ENCODE peak calls at places on chromosomes 6 and 20, in six cellular contexts. One of them, this sample, is unnamed.

GRCh38 chr6:30283761-30284160 is 43.0 kb upstream of the TRIM39 start:
- DNase-seq in H9: no peak
- DNase-seq in HFF-Myc: no peak
- DNase-seq in lower leg skin: no peak
- DNase-seq in IMR-90: no peak
- DNase-seq in astrocyte of the cerebellum: no peak
- DNase-seq in this sample: no peak

GRCh38 chr6:66772785-66773184 is 1065.8 kb upstream of the EYS start:
- DNase-seq in H9: no peak
- DNase-seq in HFF-Myc: no peak
- DNase-seq in lower leg skin: no peak
- DNase-seq in IMR-90: no peak
- DNase-seq in astrocyte of the cerebellum: peak; percentile 37
- DNase-seq in this sample: no peak

GRCh38 chr20:56343861-56344381 is 14.9 kb upstream of the FAM210B start:
- DNase-seq in H9: peak; percentile 86
- DNase-seq in HFF-Myc: no peak
- DNase-seq in lower leg skin: no peak
- DNase-seq in IMR-90: peak; percentile 24
- DNase-seq in astrocyte of the cerebellum: peak; percentile 5
- DNase-seq in this sample: peak; percentile 79

GRCh38 chr6:155216312-155217028 is 47.3 kb upstream of the CLDN20 start:
- DNase-seq in H9: peak; percentile 59
- DNase-seq in HFF-Myc: no peak
- DNase-seq in lower leg skin: no peak
- DNase-seq in IMR-90: no peak
- DNase-seq in astrocyte of the cerebellum: no peak
- DNase-seq in this sample: no peak

GRCh38 chr20:63130654-63131577 is 85.0 kb downstream of the YTHDF1 start:
- DNase-seq in H9: peak; percentile 26
- DNase-seq in HFF-Myc: no peak
- DNase-seq in lower leg skin: no peak
- DNase-seq in IMR-90: no peak
- DNase-seq in astrocyte of the cerebellum: no peak
- DNase-seq in this sample: no peak

GRCh38 chr6:144377586-144377985 is 92.5 kb downstream of the UTRN start:
- DNase-seq in H9: no peak
- DNase-seq in HFF-Myc: peak; percentile 11
- DNase-seq in lower leg skin: no peak
- DNase-seq in IMR-90: peak; percentile 86
- DNase-seq in astrocyte of the cerebellum: no peak
- DNase-seq in this sample: no peak

GRCh38 chr20:51752343-51752951 is 15.7 kb downstream of the ATP9A start:
- DNase-seq in H9: no peak
- DNase-seq in HFF-Myc: peak; percentile 77
- DNase-seq in lower leg skin: no peak
- DNase-seq in IMR-90: peak; percentile 93
- DNase-seq in astrocyte of the cerebellum: peak; percentile 59
- DNase-seq in this sample: no peak

GRCh38 chr6:56156643-56157042 is 90.7 kb downstream of the COL21A1 start:
- DNase-seq in H9: no peak
- DNase-seq in HFF-Myc: no peak
- DNase-seq in lower leg skin: no peak
- DNase-seq in IMR-90: peak; percentile 40
- DNase-seq in astrocyte of the cerebellum: no peak
- DNase-seq in this sample: no peak

GRCh38 chr6:167119680-167120556 is 3.0 kb upstream of the CCR6 start:
- DNase-seq in H9: no peak
- DNase-seq in HFF-Myc: no peak
- DNase-seq in lower leg skin: no peak
- DNase-seq in IMR-90: no peak
- DNase-seq in astrocyte of the cerebellum: no peak
- DNase-seq in this sample: no peak

GRCh38 chr6:109182590-109182989 is 87.3 kb downstream of the CEP57L1 start:
- DNase-seq in H9: no peak
- DNase-seq in HFF-Myc: no peak
- DNase-seq in lower leg skin: no peak
- DNase-seq in IMR-90: no peak
- DNase-seq in astrocyte of the cerebellum: no peak
- DNase-seq in this sample: no peak

GRCh38 chr20:49464556-49464955 is 17.9 kb downstream of the KCNB1 start:
- DNase-seq in H9: no peak
- DNase-seq in HFF-Myc: no peak
- DNase-seq in lower leg skin: no peak
- DNase-seq in IMR-90: no peak
- DNase-seq in astrocyte of the cerebellum: no peak
- DNase-seq in this sample: no peak

DNA sequence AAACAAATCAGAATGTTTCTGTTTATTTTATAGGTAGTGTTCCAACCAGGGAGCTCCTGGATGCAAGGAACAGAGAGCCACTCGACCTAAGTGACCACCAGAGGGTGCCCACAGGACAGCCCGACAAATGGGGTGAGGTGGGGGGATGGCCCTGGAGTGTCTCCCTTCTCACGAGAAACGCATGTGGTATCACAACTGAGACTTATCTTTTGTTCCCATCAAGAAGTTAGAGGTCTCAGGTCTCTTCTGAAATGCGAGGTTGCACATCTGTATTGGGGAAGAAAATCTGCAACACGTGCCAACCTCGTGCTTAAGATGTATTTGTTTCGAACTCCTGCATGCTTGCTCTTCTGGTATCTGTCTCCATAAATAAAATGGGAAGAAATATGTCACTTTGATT is 104.0 kb downstream of the ISM1 start:
- DNase-seq in H9: peak; percentile 82
- DNase-seq in HFF-Myc: no peak
- DNase-seq in lower leg skin: no peak
- DNase-seq in IMR-90: peak; percentile 16
- DNase-seq in astrocyte of the cerebellum: no peak
- DNase-seq in this sample: no peak
- TF ChIP-seq CTCF in H9: peak; percentile 86
- TF ChIP-seq CTCF in HFF-Myc: peak; percentile 73
- TF ChIP-seq CTCF in lower leg skin: no peak
- TF ChIP-seq CTCF in IMR-90: peak; percentile 49
- TF ChIP-seq CTCF in astrocyte of the cerebellum: peak; percentile 58
- TF ChIP-seq CTCF in this sample: peak; percentile 53

GRCh38 chr6:96520851-96521115 is 823 bp upstream of the UFL1 start:
- DNase-seq in H9: no peak
- DNase-seq in HFF-Myc: no peak
- DNase-seq in lower leg skin: no peak
- DNase-seq in IMR-90: no peak
- DNase-seq in astrocyte of the cerebellum: no peak
- DNase-seq in this sample: no peak
- TF ChIP-seq CTCF in H9: no peak
- TF ChIP-seq CTCF in HFF-Myc: no peak
- TF ChIP-seq CTCF in lower leg skin: no peak
- TF ChIP-seq CTCF in IMR-90: no peak
- TF ChIP-seq CTCF in astrocyte of the cerebellum: no peak
- TF ChIP-seq CTCF in this sample: no peak

GRCh38 chr6:34529665-34530327 is 26.3 kb downstream of the SPDEF start:
- DNase-seq in H9: no peak
- DNase-seq in HFF-Myc: no peak
- DNase-seq in lower leg skin: no peak
- DNase-seq in IMR-90: no peak
- DNase-seq in astrocyte of the cerebellum: no peak
- DNase-seq in this sample: no peak
- TF ChIP-seq CTCF in H9: peak; percentile 16
- TF ChIP-seq CTCF in HFF-Myc: no peak
- TF ChIP-seq CTCF in lower leg skin: no peak
- TF ChIP-seq CTCF in IMR-90: no peak
- TF ChIP-seq CTCF in astrocyte of the cerebellum: no peak
- TF ChIP-seq CTCF in this sample: no peak

GRCh38 chr20:10672579-10673127 is 1.1 kb downstream of the JAG1 start:
- DNase-seq in H9: no peak
- DNase-seq in HFF-Myc: no peak
- DNase-seq in lower leg skin: no peak
- DNase-seq in IMR-90: peak; percentile 67
- DNase-seq in astrocyte of the cerebellum: no peak
- DNase-seq in this sample: peak; percentile 37
- TF ChIP-seq CTCF in H9: no peak
- TF ChIP-seq CTCF in HFF-Myc: no peak
- TF ChIP-seq CTCF in lower leg skin: no peak
- TF ChIP-seq CTCF in IMR-90: no peak
- TF ChIP-seq CTCF in astrocyte of the cerebellum: no peak
- TF ChIP-seq CTCF in this sample: no peak

DNA sequence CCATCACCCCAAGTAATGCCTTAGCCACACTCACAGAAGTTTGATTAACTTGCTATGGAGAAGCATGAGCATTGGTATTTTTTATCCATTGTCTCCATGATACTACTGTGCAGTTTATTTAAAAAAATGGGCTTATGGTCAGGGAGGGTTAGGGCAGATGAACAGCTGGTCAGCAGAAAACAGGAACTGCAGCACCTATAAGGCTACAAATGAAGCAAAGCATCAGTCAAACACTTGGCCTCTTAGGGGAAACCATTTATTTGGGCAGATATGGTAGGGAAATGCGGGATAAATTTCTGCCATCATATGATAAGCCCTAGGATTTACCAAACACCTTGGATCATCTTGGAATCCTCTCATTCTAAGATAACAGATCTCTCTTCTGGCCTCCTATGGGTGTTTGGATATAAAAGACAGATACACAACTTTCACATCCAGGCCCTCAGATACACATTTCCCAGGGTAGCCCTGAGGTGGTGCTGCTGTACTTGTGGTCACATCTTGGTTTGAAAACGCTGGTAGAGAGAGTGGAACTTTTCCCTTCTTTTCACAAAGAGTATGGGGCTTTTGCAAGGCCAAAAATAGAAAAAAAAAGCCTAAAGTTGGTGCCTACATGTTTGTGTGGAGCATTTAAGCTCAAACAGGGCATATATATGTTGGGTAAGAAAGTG is 42.8 kb upstream of the AHI1 start:
- DNase-seq in H9: no peak
- DNase-seq in HFF-Myc: no peak
- DNase-seq in lower leg skin: no peak
- DNase-seq in IMR-90: peak; percentile 62
- DNase-seq in astrocyte of the cerebellum: peak; percentile 36
- DNase-seq in this sample: no peak
- TF ChIP-seq CTCF in H9: no peak
- TF ChIP-seq CTCF in HFF-Myc: peak; percentile 16
- TF ChIP-seq CTCF in lower leg skin: no peak
- TF ChIP-seq CTCF in IMR-90: peak; percentile 55
- TF ChIP-seq CTCF in astrocyte of the cerebellum: peak; percentile 51
- TF ChIP-seq CTCF in this sample: no peak

DNA sequence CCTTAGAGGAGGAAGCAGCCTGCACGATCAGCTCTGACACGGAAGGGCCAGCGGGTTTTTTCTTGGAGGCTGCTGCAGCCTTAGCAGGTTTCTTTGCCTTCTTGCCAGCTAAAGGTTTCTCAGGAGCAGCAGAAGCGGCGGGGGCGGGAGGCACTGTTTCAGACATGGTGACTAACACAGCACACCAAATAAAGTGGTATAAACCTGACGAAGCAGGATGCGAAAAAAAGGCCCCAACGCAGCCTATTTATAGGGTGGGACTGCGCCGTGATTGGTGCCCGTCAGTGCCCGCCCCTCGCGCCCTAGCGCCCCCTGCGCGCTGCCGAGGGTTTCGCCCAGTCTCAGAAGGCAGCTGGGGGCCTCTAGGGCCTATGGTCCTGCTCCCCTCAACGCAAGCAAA is 55.0 kb downstream of the TRIM38 start:
- DNase-seq in H9: peak; percentile 80
- DNase-seq in HFF-Myc: peak; percentile 84
- DNase-seq in lower leg skin: peak; percentile 66
- DNase-seq in IMR-90: peak; percentile 95
- DNase-seq in astrocyte of the cerebellum: no peak
- DNase-seq in this sample: no peak
- TF ChIP-seq CTCF in H9: peak; percentile 45
- TF ChIP-seq CTCF in HFF-Myc: peak; percentile 69
- TF ChIP-seq CTCF in lower leg skin: no peak
- TF ChIP-seq CTCF in IMR-90: peak; percentile 72
- TF ChIP-seq CTCF in astrocyte of the cerebellum: peak; percentile 46
- TF ChIP-seq CTCF in this sample: no peak